ENCODE peak calls at places on chromosomes 1 and 21, in four cellular contexts. X is ELR, R is H7, O is thoracic aorta. M is an unnamed sample.
A peak's percentile ranks its signal among the peaks of the same experiment; 100 is the strongest.

GRCh38 chr21:35045539-35046222 is 3.4 kb downstream of the RUNX1 start:
- DNase-seq in X (no peak), O (no peak), R (no peak), M (no peak)

GRCh38 chr1:111679541-111679940 is 59.7 kb downstream of the INKA2 start:
- DNase-seq in O (no peak), X (no peak), R (no peak), M (no peak)

GRCh38 chr1:115718011-115718754 is 50.3 kb downstream of the CASQ2 start:
- DNase-seq in X (no peak), O (no peak), R (no peak), M (no peak)

GRCh38 chr1:27951396-27951795 is 8.4 kb upstream of the XKR8 start:
- DNase-seq in X (no peak), O (no peak), R (no peak), M (no peak)

GRCh38 chr1:33094971-33095604 is 14.1 kb downstream of the AZIN2 start:
- DNase-seq in O (no peak), R (peak; percentile 66), X (peak; percentile 83), M (no peak)

GRCh38 chr1:223226271-223226670 is 83.2 kb upstream of the TLR5 start:
- DNase-seq in X (no peak), O (no peak), R (no peak), M (no peak)

GRCh38 chr1:213303286-213303685 is 252.2 kb downstream of the RPS6KC1 start:
- DNase-seq in O (no peak), X (no peak), R (peak; percentile 73), M (no peak)

GRCh38 chr21:35686156-35686555 is 374.2 kb downstream of the SETD4 start:
- DNase-seq in O (no peak), R (no peak), X (no peak), M (no peak)

GRCh38 chr1:94753171-94753972 is 66.8 kb upstream of the SLC44A3 start:
- DNase-seq in R (no peak), O (no peak), X (no peak), M (no peak)

GRCh38 chr1:219990782-219991510 is 55.4 kb downstream of the EPRS1 start:
- DNase-seq in X (peak; percentile 68), O (no peak), R (peak; percentile 4), M (no peak)

GRCh38 chr1:1401457-1402010 is 2.4 kb upstream of the CCNL2 start:
- DNase-seq in X (no peak), O (no peak), R (no peak), M (no peak)

GRCh38 chr1:150674881-150675280 is 22.1 kb downstream of the GOLPH3L start:
- DNase-seq in O (no peak), R (no peak), X (no peak), M (no peak)

M was measured in frontal cortex.